ENCODE peak calls at places on chromosome 5, in nine cellular contexts. T is effector memory CD4-positive, alpha-beta T cell; X is BJ; A is dorsolateral prefrontal cortex; R is skeletal muscle cell; V is left ventricle myocardium inferior; J is neuronal stem cell; Z is bronchial epithelial cell; Y is astrocyte. C is an unnamed sample.

GRCh38 chr5:89929834-89930233 is 479.7 kb downstream of the CETN3 start:
- DNase-seq in Z (no peak), Y (peak), J (no peak), X (no peak), R (peak), T (no peak), A (no peak), V (no peak), C (no peak)

GRCh38 chr5:169142264-169142970 is 158.5 kb downstream of the SLIT3 start:
- DNase-seq in Z (no peak), R (no peak), X (no peak), Y (peak), V (peak), A (no peak), T (no peak), J (no peak), C (no peak)

GRCh38 chr5:108136493-108136892 is 245.4 kb downstream of the FBXL17 start:
- DNase-seq in J (no peak), Y (no peak), R (no peak), A (no peak), T (no peak), Z (no peak), X (no peak), V (no peak), C (no peak)

GRCh38 chr5:87645241-87645640 is 232.5 kb upstream of the CCNH start:
- DNase-seq in Z (no peak), V (no peak), Y (no peak), J (no peak), X (no peak), T (no peak), A (no peak), R (no peak), C (no peak)

GRCh38 chr5:65395526-65396155 is 86.1 kb downstream of the ADAMTS6 start:
- DNase-seq in T (no peak), V (no peak), Y (peak), A (no peak), J (no peak), Z (peak), R (peak), X (no peak), C (no peak)

GRCh38 chr5:43073597-43074546 is 33.8 kb upstream of the ANXA2R start:
- DNase-seq in Z (peak), V (no peak), A (no peak), J (no peak), X (no peak), R (no peak), Y (no peak), T (peak), C (no peak)

GRCh38 chr5:179759961-179760541 is 27.4 kb downstream of the MAML1 start:
- DNase-seq in A (no peak), Y (no peak), Z (no peak), T (no peak), J (no peak), R (no peak), V (no peak), X (no peak), C (no peak)

GRCh38 chr5:137492321-137492720 is 6.8 kb downstream of the SPOCK1 start:
- DNase-seq in X (peak), Z (no peak), J (no peak), T (no peak), R (peak), V (no peak), Y (peak), A (no peak), C (peak)

GRCh38 chr5:150661086-150661485 is at the start of gene MYOZ3:
- DNase-seq in T (no peak), V (no peak), A (no peak), R (no peak), Y (no peak), J (no peak), Z (no peak), X (no peak), C (no peak)

GRCh38 chr5:179430256-179431175 is 85.3 kb upstream of the ADAMTS2 start:
- DNase-seq in A (no peak), R (no peak), Z (no peak), X (no peak), V (peak), Y (no peak), J (no peak), T (no peak), C (no peak)

GRCh38 chr5:33321026-33321425 is 119.7 kb upstream of the TARS1 start:
- DNase-seq in V (no peak), R (peak), A (no peak), J (no peak), Z (peak), X (peak), Y (peak), T (no peak), C (peak)

GRCh38 chr5:131218392-131218791 is 45.5 kb upstream of the CDC42SE2 start:
- DNase-seq in A (no peak), X (no peak), Z (peak), V (no peak), T (no peak), Y (peak), R (peak), J (no peak), C (peak)

GRCh38 chr5:15069407-15069905 is 197.9 kb upstream of the ANKH start:
- DNase-seq in Y (no peak), R (no peak), A (no peak), Z (peak), T (no peak), X (no peak), V (no peak), J (no peak), C (no peak)

GRCh38 chr5:95960802-95961616 is 642 bp downstream of the ELL2 start:
- DNase-seq in Z (peak), J (peak), R (no peak), A (peak), V (peak), X (no peak), T (peak), Y (peak), C (peak)

GRCh38 chr5:31361234-31361633 is 167.7 kb downstream of the CDH6 start:
- DNase-seq in X (no peak), R (no peak), Z (peak), Y (peak), A (no peak), T (no peak), J (no peak), V (no peak), C (no peak)

GRCh38 chr5:34756781-34757624 is 82.0 kb upstream of the TTC23L start:
- DNase-seq in J (no peak), R (no peak), T (no peak), Y (peak), X (no peak), V (no peak), A (no peak), Z (no peak), C (no peak)

GRCh38 chr5:14105717-14106435 is 37.3 kb upstream of the TRIO start:
- DNase-seq in J (no peak), T (no peak), V (no peak), Z (peak), Y (peak), A (no peak), X (peak), R (peak), C (peak)

GRCh38 chr5:32138839-32139493 is 35.2 kb downstream of the GOLPH3 start:
- DNase-seq in V (no peak), T (no peak), X (no peak), Y (peak), R (peak), A (peak), J (no peak), Z (no peak), C (no peak)

GRCh38 chr5:168135897-168136296 is 155.5 kb upstream of the WWC1 start:
- DNase-seq in A (no peak), Y (no peak), V (no peak), J (no peak), T (no peak), R (no peak), Z (no peak), X (no peak), C (no peak)

GRCh38 chr5:132479812-132480441 is 10.6 kb downstream of the IRF1 start:
- DNase-seq in X (no peak), V (no peak), Z (no peak), J (no peak), A (no peak), Y (no peak), T (no peak), R (no peak), C (no peak)

GRCh38 chr5:139488269-139488668 is 5.7 kb upstream of the STING1 start:
- DNase-seq in R (no peak), T (no peak), V (peak), X (no peak), Z (no peak), A (peak), Y (no peak), J (no peak), C (no peak)

GRCh38 chr5:60503771-60504170 is 196.2 kb downstream of the DEPDC1B start:
- DNase-seq in X (no peak), T (no peak), J (no peak), V (no peak), Z (no peak), R (no peak), Y (no peak), A (no peak), C (no peak)

GRCh38 chr5:93246093-93246855 is 334.7 kb downstream of the NR2F1-AS1 start:
- DNase-seq in Z (no peak), R (peak), J (peak), Y (peak), V (no peak), X (no peak), T (no peak), A (no peak), C (peak)

GRCh38 chr5:155699385-155699784 is 627.6 kb upstream of the SGCD start:
- DNase-seq in R (no peak), T (no peak), V (no peak), J (no peak), Z (no peak), Y (no peak), A (no peak), X (no peak), C (no peak)

GRCh38 chr5:93078082-93079038 is 502.7 kb downstream of the NR2F1-AS1 start:
- DNase-seq in T (no peak), Y (peak), V (peak), Z (peak), J (no peak), A (peak), R (peak), X (peak), C (peak)

GRCh38 chr5:126334755-126335154 is 88.5 kb upstream of the GRAMD2B start:
- DNase-seq in A (no peak), R (no peak), V (no peak), J (no peak), Z (no peak), Y (no peak), T (no peak), X (no peak), C (no peak)

GRCh38 chr5:126339215-126339805 is 83.9 kb upstream of the GRAMD2B start:
- DNase-seq in R (no peak), Z (peak), J (peak), Y (peak), V (no peak), A (peak), T (peak), X (no peak), C (peak)

GRCh38 chr5:126338516-126339153 is 84.6 kb upstream of the GRAMD2B start:
- DNase-seq in Y (no peak), T (no peak), R (no peak), V (no peak), X (no peak), A (no peak), J (no peak), Z (no peak), C (no peak)

DNA sequence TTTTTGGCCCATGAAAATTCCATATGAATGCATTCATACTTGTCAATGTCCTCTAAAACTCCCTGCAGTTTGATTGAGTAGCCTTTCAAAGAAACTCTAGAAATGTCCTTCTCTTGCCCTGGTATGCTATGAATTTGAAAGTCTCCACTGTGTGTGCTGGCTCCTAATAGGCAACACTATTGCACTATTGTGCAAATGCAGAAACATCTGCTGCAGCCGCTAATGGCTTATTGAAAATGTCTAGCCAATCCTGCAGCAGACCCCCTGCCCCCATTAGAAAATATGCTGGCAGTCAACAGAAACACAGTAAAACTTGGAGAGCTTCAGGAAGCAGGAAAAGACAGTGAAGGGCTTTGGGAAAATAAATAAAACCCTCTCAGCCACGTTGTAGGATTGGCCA is 87.3 kb upstream of the GRAMD2B start:
- DNase-seq in R (peak), J (no peak), X (no peak), A (no peak), Y (peak), T (no peak), Z (no peak), V (no peak), C (no peak)
- H3K4me3 ChIP-seq in R (no peak), J (no peak), X (no peak), A (no peak), Y (no peak), T (no peak), Z (no peak), V (no peak), C (no peak)

DNA sequence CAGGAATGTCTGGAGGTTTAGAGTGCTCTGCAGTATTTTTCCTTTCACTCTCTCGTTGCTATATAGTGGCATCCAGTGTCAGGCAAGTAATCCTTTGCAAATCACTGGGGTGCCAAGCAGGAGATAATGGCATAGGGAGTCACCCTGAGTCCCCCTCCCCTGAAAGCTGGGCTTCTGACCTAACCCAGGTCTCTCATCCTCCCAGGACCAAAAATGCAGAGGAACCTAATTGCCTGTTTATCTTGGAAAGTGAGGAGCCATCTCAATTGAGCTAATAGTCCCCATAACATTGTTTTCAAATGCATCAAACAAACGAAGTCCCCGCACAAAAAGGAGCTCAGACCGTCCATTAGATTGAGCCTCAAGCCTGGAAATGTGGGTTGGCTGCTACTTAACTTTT is 368.0 kb upstream of the IRX2 start:
- DNase-seq in Y (no peak), Z (no peak), T (no peak), A (no peak), R (no peak), V (no peak), J (no peak), X (no peak), C (no peak)
- H3K4me3 ChIP-seq in Y (no peak), Z (no peak), T (no peak), A (no peak), R (no peak), V (no peak), J (no peak), X (no peak), C (no peak)

GRCh38 chr5:1101991-1102713 is 9.7 kb downstream of the SLC12A7 start:
- DNase-seq in Z (no peak), A (no peak), X (no peak), Y (no peak), T (no peak), J (peak), V (peak), R (no peak), C (no peak)
- H3K4me3 ChIP-seq in Z (no peak), A (no peak), X (no peak), Y (no peak), T (no peak), J (peak), V (peak), R (no peak), C (no peak)

GRCh38 chr5:146205499-146206202 is 2.2 kb downstream of the RBM27 start:
- DNase-seq in X (no peak), T (no peak), J (no peak), A (no peak), R (no peak), V (no peak), Z (no peak), Y (no peak), C (no peak)
- H3K4me3 ChIP-seq in X (no peak), T (peak), J (no peak), A (no peak), R (no peak), V (peak), Z (no peak), Y (no peak), C (peak)

GRCh38 chr5:122077451-122078115 is 476 bp downstream of the LOX start:
- DNase-seq in Z (no peak), Y (no peak), X (no peak), J (peak), R (no peak), T (no peak), V (no peak), A (peak), C (no peak)
- H3K4me3 ChIP-seq in Z (peak), Y (peak), X (peak), J (peak), R (peak), T (peak), V (peak), A (peak), C (peak)

GRCh38 chr5:170633235-170634041 is 129.6 kb downstream of the KCNIP1 start:
- DNase-seq in V (peak), T (no peak), J (peak), Y (peak), A (no peak), R (peak), Z (peak), X (peak), C (peak)
- H3K4me3 ChIP-seq in V (peak), T (peak), J (peak), Y (peak), A (peak), R (peak), Z (no peak), X (peak), C (peak)

GRCh38 chr5:172104801-172105701 is 83.0 kb downstream of the STK10 start:
- DNase-seq in Y (no peak), J (no peak), Z (no peak), V (peak), R (no peak), X (no peak), T (no peak), A (no peak), C (no peak)

GRCh38 chr5:172101547-172102225 is 86.3 kb downstream of the STK10 start:
- DNase-seq in T (no peak), A (no peak), V (peak), Z (no peak), R (no peak), J (no peak), X (no peak), Y (no peak), C (no peak)

GRCh38 chr5:172104021-172104420 is 84.0 kb downstream of the STK10 start:
- DNase-seq in R (no peak), X (no peak), Z (no peak), Y (no peak), T (no peak), J (no peak), V (peak), A (no peak), C (no peak)

GRCh38 chr5:172102251-172102870 is 85.7 kb downstream of the STK10 start:
- DNase-seq in Y (no peak), A (no peak), V (peak), J (no peak), X (no peak), R (no peak), T (no peak), Z (no peak), C (no peak)

DNA sequence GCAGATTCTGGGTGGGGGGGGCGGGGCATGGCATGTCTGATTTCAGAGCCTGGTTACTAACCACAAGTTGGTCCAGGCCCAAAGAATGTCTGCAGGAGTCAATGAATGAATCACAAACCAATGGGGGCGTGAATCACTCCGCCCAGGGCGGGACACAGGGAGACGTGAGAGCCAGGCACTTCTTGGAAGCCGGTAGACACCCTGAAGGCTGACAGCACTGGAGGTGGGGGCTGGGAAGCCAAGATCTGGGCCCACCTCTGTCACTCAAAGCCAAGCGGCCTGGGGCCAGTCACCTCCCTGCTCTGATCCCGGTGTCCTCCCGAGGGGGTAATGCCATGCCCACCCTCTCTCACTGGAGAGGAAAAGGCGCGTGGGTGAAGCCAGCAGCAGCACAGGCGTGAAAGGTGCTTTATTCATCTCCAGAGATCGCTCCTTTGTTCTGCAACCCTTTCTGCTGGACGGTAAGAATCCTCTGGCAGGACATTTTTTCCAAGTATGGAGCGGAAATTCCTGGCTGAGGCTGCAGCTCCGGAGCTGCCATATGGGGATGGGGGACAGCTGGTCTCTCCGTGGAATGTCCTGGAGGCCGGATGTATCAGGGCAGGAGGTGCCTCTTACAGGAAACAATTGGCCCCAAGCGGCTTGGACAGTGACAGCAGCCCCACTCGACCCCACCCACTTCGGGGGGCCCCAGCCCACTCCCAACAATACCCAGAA is 85.0 kb downstream of the STK10 start:
- DNase-seq in T (no peak), X (peak), R (peak), J (peak), Z (peak), A (no peak), V (peak), Y (peak), C (peak)
- H3K4me3 ChIP-seq in T (no peak), X (peak), R (peak), J (no peak), Z (no peak), A (no peak), V (no peak), Y (peak), C (peak)

GRCh38 chr5:115624994-115625393 is 842 bp downstream of the TMED7 start:
- DNase-seq in A (no peak), X (no peak), T (no peak), Y (no peak), R (no peak), V (no peak), Z (no peak), J (no peak), C (no peak)

GRCh38 chr5:115625579-115626443 is at the start of gene TMED7:
- DNase-seq in T (peak), A (peak), X (peak), V (peak), Z (peak), J (peak), Y (peak), R (peak), C (peak)

GRCh38 chr5:115626444-115626823 is 598 bp upstream of the TMED7 start:
- DNase-seq in Z (no peak), R (no peak), J (no peak), V (no peak), Y (peak), T (no peak), A (no peak), X (no peak), C (no peak)

GRCh38 chr5:115621365-115621900 is 4.4 kb downstream of the TMED7 start:
- DNase-seq in V (no peak), Y (no peak), J (no peak), R (no peak), A (no peak), T (no peak), Z (no peak), X (no peak), C (no peak)

DNA sequence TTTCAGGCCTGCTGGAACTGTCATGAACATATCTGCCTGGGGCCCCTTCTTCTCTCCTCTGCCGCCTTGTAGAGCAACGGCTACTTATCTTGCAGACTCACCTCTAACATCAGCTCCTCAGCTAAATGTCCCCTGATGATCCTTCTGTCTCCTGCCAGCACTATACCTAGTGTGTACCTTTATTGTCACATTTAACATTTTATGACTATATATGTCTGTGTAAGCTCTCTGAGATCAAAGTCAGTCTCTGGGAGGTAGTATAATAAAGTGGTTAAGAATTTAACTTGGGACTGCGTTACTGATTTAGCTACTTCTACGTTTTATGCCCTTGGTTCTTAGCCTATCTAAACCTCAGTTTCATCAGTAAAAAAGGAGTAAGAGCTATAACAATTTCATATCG is 2.2 kb downstream of the TMED7 start:
- DNase-seq in V (no peak), A (no peak), J (no peak), Z (no peak), R (no peak), T (no peak), Y (no peak), X (no peak), C (no peak)
- H3K4me3 ChIP-seq in V (peak), A (peak), J (no peak), Z (no peak), R (peak), T (no peak), Y (peak), X (peak), C (peak)